ENCODE peak calls at places on chromosomes 11 and 22, in six cellular contexts. J, I, Q, E, Z and U are unnamed samples.

GRCh38 chr11:134034496-134035381 is 34.1 kb upstream of the JAM3 start:
- DNase-seq in J (no peak), I (no peak), Q (no peak), E (no peak), Z (no peak), U (no peak)

GRCh38 chr11:33040127-33040861 is 922 bp downstream of the TCP11L1 start:
- DNase-seq in J (no peak), I (no peak), Q (no peak), E (no peak), Z (peak), U (no peak)

GRCh38 chr11:44564653-44565007 is 833 bp upstream of the CD82 start:
- DNase-seq in J (no peak), I (peak), Q (peak), E (no peak), Z (peak), U (peak)

GRCh38 chr11:54930930-54931329 is 224.3 kb downstream of the OR4A5 start:
- DNase-seq in J (no peak), I (no peak), Q (no peak), E (no peak), Z (no peak), U (no peak)

GRCh38 chr11:76664578-76665061 is 5.9 kb downstream of the LRRC32 start:
- DNase-seq in J (no peak), I (no peak), Q (no peak), E (no peak), Z (no peak), U (peak)

GRCh38 chr11:82557274-82557673 is 176.4 kb downstream of the FAM181B start:
- DNase-seq in J (peak), I (no peak), Q (no peak), E (no peak), Z (no peak), U (no peak)

GRCh38 chr11:128390246-128390645 is 197.1 kb downstream of the ETS1 start:
- DNase-seq in J (no peak), I (no peak), Q (peak), E (no peak), Z (no peak), U (no peak)

GRCh38 chr11:57103899-57104605 is 77.7 kb upstream of the LRRC55 start:
- DNase-seq in J (no peak), I (no peak), Q (no peak), E (no peak), Z (no peak), U (no peak)

GRCh38 chr11:13368041-13368446 is 90.5 kb downstream of the BMAL1 start:
- DNase-seq in J (no peak), I (peak), Q (peak), E (no peak), Z (no peak), U (no peak)

GRCh38 chr11:63212742-63213141 is 30.7 kb downstream of the SLC22A25 start:
- DNase-seq in J (no peak), I (peak), Q (peak), E (no peak), Z (peak), U (no peak)

GRCh38 chr22:24141586-24141985 is 39.7 kb upstream of the SUSD2 start:
- DNase-seq in J (no peak), I (peak), Q (no peak), E (no peak), Z (peak), U (no peak)

GRCh38 chr11:75031224-75031753 is 42.6 kb downstream of the NEU3 start:
- DNase-seq in J (no peak), I (peak), Q (peak), E (no peak), Z (peak), U (no peak)

GRCh38 chr11:64564419-64564818 is 26.6 kb upstream of the SLC22A12 start:
- DNase-seq in J (no peak), I (no peak), Q (no peak), E (no peak), Z (no peak), U (no peak)

GRCh38 chr11:61679893-61680621 is at the start of gene DAGLA:
- DNase-seq in J (peak), I (peak), Q (peak), E (no peak), Z (peak), U (peak)

GRCh38 chr22:49368976-49369725 is 458.5 kb downstream of the BRD1 start:
- DNase-seq in J (no peak), I (no peak), Q (no peak), E (no peak), Z (no peak), U (peak)

GRCh38 chr11:33034983-33035382 is 4.4 kb upstream of the TCP11L1 start:
- DNase-seq in J (no peak), I (no peak), Q (no peak), E (no peak), Z (no peak), U (no peak)

GRCh38 chr22:38313384-38313955 is 3.8 kb downstream of the CSNK1E start:
- DNase-seq in J (peak), I (peak), Q (peak), E (no peak), Z (peak), U (no peak)

GRCh38 chr11:76208829-76209670 is 2.7 kb upstream of the WNT11 start:
- DNase-seq in J (peak), I (peak), Q (peak), E (no peak), Z (peak), U (peak)

GRCh38 chr11:77779935-77780334 is 40.6 kb downstream of the RSF1 start:
- DNase-seq in J (no peak), I (peak), Q (peak), E (no peak), Z (peak), U (no peak)

GRCh38 chr22:37401861-37402506 is 25.3 kb downstream of the ELFN2 start:
- DNase-seq in J (no peak), I (no peak), Q (no peak), E (no peak), Z (no peak), U (no peak)

GRCh38 chr11:131695889-131696429 is 325.5 kb downstream of the NTM start:
- DNase-seq in J (no peak), I (no peak), Q (peak), E (no peak), Z (no peak), U (no peak)

GRCh38 chr11:84800755-84801346 is 826.3 kb downstream of the DLG2 start:
- DNase-seq in J (no peak), I (peak), Q (peak), E (no peak), Z (peak), U (no peak)